ENCODE peak calls at places on chromosomes 1 and 21, in five cellular contexts. One of them, this sample, is unnamed.

GRCh38 chr1:202501281-202501680 is 152.8 kb downstream of the PPP1R12B start:
- DNase-seq in Peyer's patch: no peak
- DNase-seq in A549: peak; percentile 41
- DNase-seq in gastrocnemius medialis: no peak
- DNase-seq in prostate gland: peak; percentile 7
- DNase-seq in this sample: no peak

GRCh38 chr21:41947596-41948403 is 6.0 kb downstream of the C2CD2 start:
- DNase-seq in A549: no peak
- DNase-seq in gastrocnemius medialis: no peak
- DNase-seq in prostate gland: no peak
- DNase-seq in Peyer's patch: no peak
- DNase-seq in this sample: no peak

GRCh38 chr21:15999741-16000140 is 270.0 kb downstream of the USP25 start:
- DNase-seq in prostate gland: no peak
- DNase-seq in A549: no peak
- DNase-seq in gastrocnemius medialis: no peak
- DNase-seq in Peyer's patch: no peak
- DNase-seq in this sample: no peak

GRCh38 chr1:77683142-77683835 is 831 bp upstream of the ZZZ3 start:
- DNase-seq in A549: peak; percentile 91
- DNase-seq in Peyer's patch: peak; percentile 86
- DNase-seq in prostate gland: peak; percentile 90
- DNase-seq in gastrocnemius medialis: peak; percentile 85
- DNase-seq in this sample: peak; percentile 93

GRCh38 chr1:247747616-247748015 is 325 bp downstream of the OR14A2 start:
- DNase-seq in Peyer's patch: no peak
- DNase-seq in prostate gland: no peak
- DNase-seq in gastrocnemius medialis: no peak
- DNase-seq in A549: no peak
- DNase-seq in this sample: no peak

GRCh38 chr1:67916439-67916886 is 83.2 kb upstream of the GNG12 start:
- DNase-seq in gastrocnemius medialis: no peak
- DNase-seq in A549: no peak
- DNase-seq in prostate gland: no peak
- DNase-seq in Peyer's patch: no peak
- DNase-seq in this sample: no peak

GRCh38 chr1:155177918-155178281 is 4.3 kb downstream of the TRIM46 start:
- DNase-seq in A549: no peak
- DNase-seq in prostate gland: no peak
- DNase-seq in Peyer's patch: no peak
- DNase-seq in gastrocnemius medialis: no peak
- DNase-seq in this sample: no peak

GRCh38 chr1:62391369-62391971 is 45.4 kb upstream of the USP1 start:
- DNase-seq in gastrocnemius medialis: no peak
- DNase-seq in Peyer's patch: no peak
- DNase-seq in A549: no peak
- DNase-seq in prostate gland: no peak
- DNase-seq in this sample: peak; percentile 40

GRCh38 chr1:235336903-235337302 is 8.5 kb downstream of the GGPS1 start:
- DNase-seq in A549: no peak
- DNase-seq in prostate gland: no peak
- DNase-seq in Peyer's patch: no peak
- DNase-seq in gastrocnemius medialis: no peak
- DNase-seq in this sample: peak; percentile 40

GRCh38 chr21:42062543-42063022 is 8.5 kb upstream of the UMODL1 start:
- DNase-seq in gastrocnemius medialis: peak; percentile 15
- DNase-seq in prostate gland: no peak
- DNase-seq in Peyer's patch: peak; percentile 98
- DNase-seq in A549: no peak
- DNase-seq in this sample: peak; percentile 25

GRCh38 chr1:231216515-231216914 is 24.5 kb upstream of the GNPAT start:
- DNase-seq in Peyer's patch: no peak
- DNase-seq in gastrocnemius medialis: no peak
- DNase-seq in prostate gland: no peak
- DNase-seq in A549: no peak
- DNase-seq in this sample: no peak

GRCh38 chr1:19430121-19431068 is 54.9 kb downstream of the CAPZB start:
- DNase-seq in gastrocnemius medialis: no peak
- DNase-seq in prostate gland: no peak
- DNase-seq in A549: peak; percentile 34
- DNase-seq in Peyer's patch: no peak
- DNase-seq in this sample: no peak

GRCh38 chr1:94709891-94710581 is 110.1 kb upstream of the SLC44A3 start:
- DNase-seq in Peyer's patch: no peak
- DNase-seq in A549: no peak
- DNase-seq in prostate gland: no peak
- DNase-seq in gastrocnemius medialis: no peak
- DNase-seq in this sample: no peak

GRCh38 chr1:14413809-14414208 is 184.7 kb upstream of the KAZN start:
- DNase-seq in prostate gland: no peak
- DNase-seq in Peyer's patch: no peak
- DNase-seq in A549: no peak
- DNase-seq in gastrocnemius medialis: no peak
- DNase-seq in this sample: no peak

GRCh38 chr1:197392541-197392940 is 124.5 kb downstream of the CRB1 start:
- DNase-seq in prostate gland: no peak
- DNase-seq in gastrocnemius medialis: no peak
- DNase-seq in Peyer's patch: no peak
- DNase-seq in A549: no peak
- DNase-seq in this sample: no peak

GRCh38 chr1:44305962-44306422 is 49.1 kb downstream of the ERI3 start:
- DNase-seq in Peyer's patch: no peak
- DNase-seq in A549: no peak
- DNase-seq in gastrocnemius medialis: no peak
- DNase-seq in prostate gland: no peak
- DNase-seq in this sample: no peak

GRCh38 chr1:55725378-55725777 is 510.2 kb upstream of the USP24 start:
- DNase-seq in prostate gland: no peak
- DNase-seq in gastrocnemius medialis: no peak
- DNase-seq in Peyer's patch: no peak
- DNase-seq in A549: peak; percentile 52
- DNase-seq in this sample: no peak

GRCh38 chr1:178599745-178600144 is 86.8 kb downstream of the TEX35 start:
- DNase-seq in Peyer's patch: peak; percentile 61
- DNase-seq in A549: no peak
- DNase-seq in gastrocnemius medialis: no peak
- DNase-seq in prostate gland: no peak
- DNase-seq in this sample: no peak

DNA sequence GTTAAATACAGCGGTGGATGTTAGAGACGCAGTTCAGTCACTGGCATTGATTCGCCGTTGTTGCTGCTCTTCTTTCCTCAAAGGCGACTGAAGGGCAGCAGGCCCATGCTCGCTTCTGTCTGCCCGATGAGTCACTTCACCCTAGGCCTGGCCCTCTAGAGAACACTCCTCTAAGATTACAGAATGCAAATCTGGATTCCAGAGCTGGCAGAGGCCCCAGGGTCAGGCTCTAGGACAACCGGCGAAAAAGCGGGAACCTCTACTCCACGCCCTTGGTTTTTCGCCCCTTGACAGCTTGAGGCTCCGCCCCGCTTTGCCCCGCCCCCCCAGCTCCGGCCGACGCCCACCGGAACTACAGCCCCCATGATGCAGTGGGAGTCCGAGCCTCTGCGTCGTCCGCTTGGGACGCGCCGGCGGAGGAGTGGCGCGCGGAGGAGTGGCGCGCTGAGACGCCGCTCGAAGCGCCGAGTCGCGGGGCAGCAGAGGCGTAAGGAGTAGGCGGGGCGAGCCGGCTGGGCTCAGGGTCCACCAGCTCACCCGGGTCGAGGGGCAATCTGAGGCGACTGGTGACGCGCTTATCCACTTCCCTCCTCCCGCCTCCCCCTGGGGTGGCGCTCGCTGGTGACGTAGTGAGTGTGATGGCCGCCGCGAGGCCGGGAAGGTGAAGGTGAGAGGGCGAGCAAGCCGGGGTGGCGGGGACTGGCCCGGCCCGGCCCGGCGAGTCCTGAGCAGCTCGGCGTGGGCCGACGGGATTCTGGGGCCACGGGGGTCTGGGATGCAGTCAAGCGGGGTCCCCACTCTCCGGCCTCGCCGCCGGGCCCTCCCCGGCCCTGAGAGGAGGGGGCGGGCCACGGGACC is at the start of gene MFN2:
- DNase-seq in prostate gland: peak; percentile 90
- DNase-seq in A549: peak; percentile 94
- DNase-seq in gastrocnemius medialis: peak; percentile 95
- DNase-seq in Peyer's patch: peak; percentile 95
- DNase-seq in this sample: peak; percentile 100
- TF ChIP-seq POLR2A in prostate gland: peak; percentile 57
- TF ChIP-seq POLR2A in A549: peak; percentile 54
- TF ChIP-seq POLR2A in gastrocnemius medialis: peak; percentile 73
- TF ChIP-seq POLR2A in Peyer's patch: peak; percentile 72
- TF ChIP-seq POLR2A in this sample: peak; percentile 68

GRCh38 chr1:185426761-185427698 is 110.0 kb upstream of the IVNS1ABP start:
- DNase-seq in prostate gland: no peak
- DNase-seq in A549: no peak
- DNase-seq in Peyer's patch: no peak
- DNase-seq in gastrocnemius medialis: no peak
- DNase-seq in this sample: no peak

GRCh38 chr1:185434721-185435120 is 117.7 kb upstream of the IVNS1ABP start:
- DNase-seq in prostate gland: no peak
- DNase-seq in A549: no peak
- DNase-seq in gastrocnemius medialis: no peak
- DNase-seq in Peyer's patch: no peak
- DNase-seq in this sample: no peak

GRCh38 chr1:185432943-185433342 is 115.9 kb upstream of the IVNS1ABP start:
- DNase-seq in gastrocnemius medialis: no peak
- DNase-seq in prostate gland: no peak
- DNase-seq in A549: no peak
- DNase-seq in Peyer's patch: no peak
- DNase-seq in this sample: peak; percentile 6

GRCh38 chr1:185435696-185436379 is 118.8 kb upstream of the IVNS1ABP start:
- DNase-seq in gastrocnemius medialis: no peak
- DNase-seq in prostate gland: no peak
- DNase-seq in Peyer's patch: no peak
- DNase-seq in A549: no peak
- DNase-seq in this sample: no peak

GRCh38 chr1:185431612-185432011 is 114.6 kb upstream of the IVNS1ABP start:
- DNase-seq in prostate gland: no peak
- DNase-seq in gastrocnemius medialis: no peak
- DNase-seq in A549: no peak
- DNase-seq in Peyer's patch: no peak
- DNase-seq in this sample: no peak
- TF ChIP-seq POLR2A in prostate gland: no peak
- TF ChIP-seq POLR2A in gastrocnemius medialis: no peak
- TF ChIP-seq POLR2A in A549: no peak
- TF ChIP-seq POLR2A in Peyer's patch: no peak
- TF ChIP-seq POLR2A in this sample: no peak

GRCh38 chr1:30172757-30173156 is 550.6 kb downstream of the MATN1 start:
- DNase-seq in Peyer's patch: no peak
- DNase-seq in A549: no peak
- DNase-seq in gastrocnemius medialis: no peak
- DNase-seq in prostate gland: no peak
- DNase-seq in this sample: no peak
- TF ChIP-seq POLR2A in Peyer's patch: no peak
- TF ChIP-seq POLR2A in A549: no peak
- TF ChIP-seq POLR2A in gastrocnemius medialis: no peak
- TF ChIP-seq POLR2A in prostate gland: no peak
- TF ChIP-seq POLR2A in this sample: no peak

GRCh38 chr1:31155216-31155806 is 84.4 kb downstream of the NKAIN1 start:
- DNase-seq in A549: peak; percentile 82
- DNase-seq in gastrocnemius medialis: peak; percentile 26
- DNase-seq in prostate gland: peak; percentile 43
- DNase-seq in Peyer's patch: peak; percentile 40
- DNase-seq in this sample: peak; percentile 81
- TF ChIP-seq POLR2A in A549: peak; percentile 34
- TF ChIP-seq POLR2A in gastrocnemius medialis: no peak
- TF ChIP-seq POLR2A in prostate gland: peak; percentile 9
- TF ChIP-seq POLR2A in Peyer's patch: no peak
- TF ChIP-seq POLR2A in this sample: no peak

DNA sequence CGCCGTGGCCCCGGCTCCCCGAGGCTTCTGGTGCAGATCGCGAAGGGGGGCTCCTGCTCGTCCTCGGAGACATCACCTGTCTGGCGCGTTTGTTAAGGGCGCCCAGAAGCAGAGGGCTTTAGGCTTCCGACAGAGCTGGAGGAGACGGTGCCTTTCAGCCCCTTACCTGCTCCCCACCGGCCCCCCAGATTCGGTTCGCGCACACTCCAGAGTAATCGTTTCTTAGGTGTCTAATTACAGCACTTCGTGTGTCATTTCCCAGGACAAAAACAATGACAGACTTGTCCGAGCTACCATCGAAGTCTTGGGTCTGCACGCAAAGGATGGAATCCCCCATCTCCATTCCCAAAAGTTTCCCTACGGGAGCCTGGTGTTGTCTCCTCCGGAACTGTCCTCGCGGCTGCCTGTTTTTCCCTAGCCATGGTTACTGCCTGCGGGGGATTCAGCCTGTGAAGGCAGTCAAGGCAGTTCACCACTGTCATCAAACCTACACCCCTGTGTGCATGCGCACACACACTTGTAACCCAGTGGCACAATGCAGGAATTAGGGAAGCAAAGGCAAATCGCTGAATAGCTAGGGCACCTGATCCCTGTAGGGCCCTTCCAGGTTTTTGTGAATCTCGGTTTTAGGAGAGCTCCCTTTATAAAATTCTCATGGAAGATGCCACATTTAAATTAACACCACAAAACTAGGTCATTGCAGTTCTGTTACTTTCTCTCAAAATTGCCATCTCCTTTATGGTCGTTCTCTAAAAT is 738 bp upstream of the CDC42BPA start:
- DNase-seq in A549: peak; percentile 50
- DNase-seq in Peyer's patch: no peak
- DNase-seq in gastrocnemius medialis: peak; percentile 6
- DNase-seq in prostate gland: peak; percentile 63
- DNase-seq in this sample: peak; percentile 49
- TF ChIP-seq POLR2A in A549: no peak
- TF ChIP-seq POLR2A in Peyer's patch: no peak
- TF ChIP-seq POLR2A in gastrocnemius medialis: no peak
- TF ChIP-seq POLR2A in prostate gland: peak; percentile 51
- TF ChIP-seq POLR2A in this sample: peak; percentile 12

GRCh38 chr21:35933466-35933865 is 126.9 kb downstream of the SETD4 start:
- DNase-seq in prostate gland: no peak
- DNase-seq in A549: peak; percentile 7
- DNase-seq in gastrocnemius medialis: peak; percentile 60
- DNase-seq in Peyer's patch: no peak
- DNase-seq in this sample: no peak
- TF ChIP-seq POLR2A in prostate gland: no peak
- TF ChIP-seq POLR2A in A549: no peak
- TF ChIP-seq POLR2A in gastrocnemius medialis: no peak
- TF ChIP-seq POLR2A in Peyer's patch: no peak
- TF ChIP-seq POLR2A in this sample: no peak

DNA sequence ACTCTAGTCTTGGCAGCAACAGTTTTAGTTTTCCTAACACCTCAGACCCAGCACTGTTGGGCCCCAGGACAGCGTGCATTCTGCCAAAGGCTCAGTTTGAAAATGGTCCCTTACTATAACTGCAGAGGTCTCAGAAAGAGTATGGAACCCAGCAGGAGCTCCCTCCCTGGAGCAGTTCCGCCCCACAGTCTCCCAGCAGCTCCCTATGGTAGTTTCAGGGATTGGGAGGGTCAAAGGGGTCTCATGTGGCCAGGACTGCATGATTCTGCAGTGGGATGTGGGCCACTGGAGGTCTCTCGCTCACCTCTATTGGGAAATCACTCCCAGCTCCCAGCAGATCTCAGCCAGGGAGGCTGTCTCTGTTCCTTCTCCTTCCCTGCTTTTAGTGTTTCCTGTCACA is 12.3 kb downstream of the LY9 start:
- DNase-seq in gastrocnemius medialis: no peak
- DNase-seq in Peyer's patch: no peak
- DNase-seq in prostate gland: no peak
- DNase-seq in A549: no peak
- DNase-seq in this sample: no peak
- TF ChIP-seq POLR2A in gastrocnemius medialis: no peak
- TF ChIP-seq POLR2A in Peyer's patch: no peak
- TF ChIP-seq POLR2A in prostate gland: no peak
- TF ChIP-seq POLR2A in A549: no peak
- TF ChIP-seq POLR2A in this sample: no peak